ENCODE peak calls at places on chromosomes 11 and 22, in four cellular contexts. L, A, D and I are unnamed samples. For H3K4me1 and H3K27me3, the result is how much of the 10 kb centered on the place peaks cover.

GRCh38 chr11:100752371-100753073 is 65.4 kb downstream of the ARHGAP42 start:
- DNase-seq in L (no peak), D (no peak), A (no peak), I (peak)

GRCh38 chr11:122082203-122082602 is 33.8 kb downstream of the BLID start:
- DNase-seq in L (no peak), D (no peak), A (no peak), I (no peak)

GRCh38 chr11:12243511-12243910 is 133.1 kb downstream of the MICAL2 start:
- DNase-seq in A (no peak), L (no peak), D (no peak), I (no peak)

GRCh38 chr11:133889893-133890292 is 44.6 kb upstream of the SPATA19 start:
- DNase-seq in D (no peak), L (no peak), A (no peak), I (no peak)

GRCh38 chr11:80846979-80847378 is 1406.1 kb upstream of the TENM4 start:
- DNase-seq in A (no peak), D (no peak), L (no peak), I (no peak)

GRCh38 chr11:61961570-61962212 is 5.7 kb downstream of the FTH1 start:
- DNase-seq in A (no peak), L (no peak), D (no peak), I (no peak)

GRCh38 chr22:30830907-30831306 is 136.2 kb downstream of the OSBP2 start:
- DNase-seq in L (no peak), A (peak), D (no peak), I (no peak)

GRCh38 chr11:72609045-72609444 is 65.2 kb downstream of the PDE2A start:
- DNase-seq in D (no peak), L (no peak), A (no peak), I (no peak)

GRCh38 chr11:35588627-35589026 is 29.6 kb upstream of the FJX1 start:
- DNase-seq in D (no peak), L (no peak), A (no peak), I (no peak)

GRCh38 chr11:46855167-46855566 is 9.1 kb upstream of the CKAP5 start:
- DNase-seq in A (no peak), D (no peak), L (no peak), I (no peak)

GRCh38 chr11:29734287-29734686 is 282.5 kb downstream of the KCNA4 start:
- DNase-seq in L (no peak), D (no peak), A (no peak), I (no peak)

GRCh38 chr11:67001332-67001731 is 21.6 kb upstream of the SYT12 start:
- DNase-seq in A (no peak), L (no peak), D (no peak), I (no peak)

GRCh38 chr11:75326439-75326810 is 25.0 kb downstream of the ARRB1 start:
- DNase-seq in L (no peak), A (no peak), D (no peak), I (no peak)

GRCh38 chr11:60280412-60280811 is at the start of gene MS4A4A:
- DNase-seq in D (peak), L (no peak), A (no peak), I (no peak)

GRCh38 chr11:113673566-113674396 is 32.3 kb downstream of the TMPRSS5 start:
- DNase-seq in L (no peak), D (no peak), A (no peak), I (no peak)

GRCh38 chr11:70233962-70234361 is 30.9 kb downstream of the FADD start:
- DNase-seq in L (no peak), A (no peak), D (no peak), I (no peak)
- H3K4me1 ChIP-seq in L (under half), A (under half), D (under half), I (under half)

GRCh38 chr22:20128902-20129746 is 2.5 kb upstream of the ZDHHC8 start:
- DNase-seq in D (no peak), L (peak), A (no peak), I (peak)

GRCh38 chr22:20129747-20130014 is 1.9 kb upstream of the ZDHHC8 start:
- DNase-seq in D (no peak), A (no peak), L (no peak), I (no peak)

GRCh38 chr22:20130739-20131592 is 638 bp upstream of the ZDHHC8 start:
- DNase-seq in L (peak), A (peak), D (peak), I (peak)

GRCh38 chr22:20131593-20131855 is at the start of gene ZDHHC8:
- DNase-seq in L (peak), D (no peak), A (no peak), I (peak)

DNA sequence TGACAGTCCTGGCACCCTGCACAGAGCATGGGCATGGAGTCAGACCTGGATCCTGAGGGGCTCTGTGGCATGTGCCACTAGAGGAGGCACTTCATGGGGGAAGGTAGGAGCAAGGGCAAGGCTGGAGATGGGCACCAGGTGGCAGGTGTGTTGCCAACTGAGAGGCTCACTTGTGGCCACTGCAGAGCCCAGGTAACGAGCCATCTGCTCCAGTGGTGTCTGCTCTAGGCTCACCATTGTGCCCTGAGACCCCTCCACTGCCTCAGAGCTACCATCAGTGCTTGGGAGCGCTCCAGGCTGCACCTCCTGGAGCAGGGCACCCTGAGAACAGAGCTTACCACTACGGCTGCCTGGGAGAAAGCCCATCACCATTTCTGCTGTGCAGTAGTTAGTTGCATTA is 1.3 kb upstream of the ZDHHC8 start:
- DNase-seq in A (no peak), D (no peak), L (no peak), I (no peak)
- TF ChIP-seq CTCF in A (no peak), D (no peak), L (no peak), I (peak)

GRCh38 chr22:19686946-19687345 is 27.4 kb upstream of the SEPTIN5 start:
- DNase-seq in A (no peak), D (no peak), L (no peak), I (no peak)
- H3K27me3 ChIP-seq in A (under half), D (under half), L (under half), I (under half)

GRCh38 chr11:95778699-95779098 is 10.9 kb downstream of the FAM76B start:
- DNase-seq in A (no peak), L (no peak), D (no peak), I (no peak)
- H3K4me1 ChIP-seq in A (under half), L (under half), D (under half), I (under half)